ENCODE peak calls at places on chromosome 12, in seven cellular contexts. T, K, Z, M, C, A and Y are unnamed samples.

GRCh38 chr12:46483572-46484395 is 111.2 kb upstream of the SLC38A2 start:
- DNase-seq in T (no peak), K (no peak), Z (peak), M (no peak), C (no peak), A (no peak), Y (no peak)

GRCh38 chr12:132373967-132374820 is 44.8 kb upstream of the GALNT9 start:
- DNase-seq in T (peak), K (no peak), Z (peak), M (no peak), C (peak), A (no peak), Y (no peak)

GRCh38 chr12:72264548-72265175 is 7.5 kb upstream of the TRHDE start:
- DNase-seq in T (no peak), K (no peak), Z (peak), M (no peak), C (no peak), A (no peak), Y (no peak)

GRCh38 chr12:51246254-51246853 is 7.7 kb downstream of the DAZAP2 start:
- DNase-seq in T (no peak), K (no peak), Z (no peak), M (no peak), C (no peak), A (no peak), Y (no peak)

GRCh38 chr12:40093512-40093911 is 12.4 kb downstream of the SLC2A13 start:
- DNase-seq in T (no peak), K (no peak), Z (no peak), M (no peak), C (no peak), A (no peak), Y (no peak)

GRCh38 chr12:58443981-58444371 is 476.3 kb downstream of the LRIG3 start:
- DNase-seq in T (no peak), K (no peak), Z (peak), M (no peak), C (no peak), A (no peak), Y (no peak)

GRCh38 chr12:80053048-80053790 is 46.1 kb upstream of the OTOGL start:
- DNase-seq in T (no peak), K (peak), Z (no peak), M (no peak), C (no peak), A (no peak), Y (no peak)

GRCh38 chr12:95484524-95484923 is 10.6 kb downstream of the METAP2 start:
- DNase-seq in T (no peak), K (no peak), Z (no peak), M (no peak), C (no peak), A (no peak), Y (no peak)

GRCh38 chr12:124655317-124656213 is 88.2 kb upstream of the NCOR2 start:
- DNase-seq in T (no peak), K (peak), Z (peak), M (no peak), C (peak), A (no peak), Y (no peak)

GRCh38 chr12:31874961-31875608 is 84.1 kb upstream of the RESF1 start:
- DNase-seq in T (no peak), K (peak), Z (no peak), M (peak), C (peak), A (peak), Y (peak)

GRCh38 chr12:27061317-27061716 is 21.1 kb downstream of the C12orf71 start:
- DNase-seq in T (no peak), K (no peak), Z (no peak), M (no peak), C (no peak), A (no peak), Y (no peak)

GRCh38 chr12:33480366-33480765 is 40.7 kb upstream of the SYT10 start:
- DNase-seq in T (no peak), K (no peak), Z (no peak), M (no peak), C (no peak), A (no peak), Y (no peak)

GRCh38 chr12:79830425-79830824 is 104.5 kb downstream of the PPP1R12A start:
- DNase-seq in T (no peak), K (no peak), Z (no peak), M (no peak), C (no peak), A (no peak), Y (no peak)

GRCh38 chr12:2891240-2892053 is 756 bp downstream of the TULP3 start:
- DNase-seq in T (no peak), K (peak), Z (peak), M (no peak), C (peak), A (no peak), Y (no peak)
- H3K27ac ChIP-seq in T (peak), K (peak), Z (peak), M (peak), C (peak), A (peak), Y (peak)

DNA sequence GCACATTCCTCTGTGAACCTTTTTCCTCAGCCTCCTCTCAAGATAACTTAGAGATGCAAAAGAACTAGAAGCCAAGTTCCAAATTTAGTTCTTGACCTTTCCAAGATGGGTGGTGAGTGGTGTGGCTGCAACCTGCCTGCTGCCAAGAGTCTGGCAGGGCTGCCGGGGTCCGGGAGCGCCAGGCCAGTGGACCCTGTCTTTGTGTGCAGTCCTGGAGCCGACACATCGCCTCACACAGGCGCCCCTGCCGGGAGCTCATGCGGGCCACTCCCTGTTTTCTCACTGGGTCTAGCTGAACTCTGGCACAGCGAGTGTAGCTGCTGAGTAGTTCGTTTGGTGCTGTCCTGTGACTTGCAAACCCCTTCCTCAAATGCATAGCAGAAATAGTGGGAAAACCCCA is 84.9 kb downstream of the CACNA1C start:
- DNase-seq in T (peak), K (peak), Z (no peak), M (no peak), C (no peak), A (no peak), Y (no peak)
- H3K27ac ChIP-seq in T (peak), K (peak), Z (peak), M (no peak), C (no peak), A (no peak), Y (no peak)

GRCh38 chr12:56571131-56571530 is 49.5 kb downstream of the RBMS2 start:
- DNase-seq in T (no peak), K (no peak), Z (peak), M (no peak), C (no peak), A (no peak), Y (no peak)
- H3K27ac ChIP-seq in T (peak), K (no peak), Z (peak), M (no peak), C (peak), A (no peak), Y (no peak)

GRCh38 chr12:54287316-54288157 is 7.0 kb downstream of the HNRNPA1 start:
- DNase-seq in T (no peak), K (no peak), Z (no peak), M (no peak), C (no peak), A (no peak), Y (no peak)
- H3K27ac ChIP-seq in T (peak), K (no peak), Z (peak), M (no peak), C (no peak), A (no peak), Y (peak)